ENCODE peak calls at places on chromosomes 3 and 15, in seven cellular contexts. F is uterus; C is upper lobe of right lung; V is naive thymus-derived CD4-positive, alpha-beta T cell; S is Panc1; X is suprapubic skin; D is CD4-positive, CD25-positive, alpha-beta regulatory T cell. K is an unnamed sample. For H3K4me1, the result is how much of the 10 kb centered on the place peaks cover.

GRCh38 chr3:165883866-165884478 is 46.7 kb upstream of the BCHE start:
- DNase-seq in C (no peak), D (no peak), V (no peak), F (no peak), X (no peak), S (no peak), K (no peak)

GRCh38 chr3:138879541-138880380 is 45.0 kb upstream of the PIK3CB start:
- DNase-seq in X (no peak), C (no peak), D (no peak), V (no peak), F (no peak), S (no peak), K (no peak)

GRCh38 chr15:100093211-100094126 is 248.3 kb downstream of the ADAMTS17 start:
- DNase-seq in F (no peak), V (no peak), X (no peak), S (no peak), D (no peak), C (no peak), K (no peak)

GRCh38 chr3:126546013-126546412 is 12.7 kb downstream of the C3orf22 start:
- DNase-seq in S (no peak), D (no peak), F (no peak), V (no peak), C (peak), X (peak), K (no peak)

GRCh38 chr15:33913459-33913858 is 54.8 kb upstream of the CHRM5 start:
- DNase-seq in D (no peak), C (no peak), X (no peak), S (no peak), F (no peak), V (no peak), K (no peak)

GRCh38 chr3:156605686-156606605 is 51.0 kb upstream of the SSR3 start:
- DNase-seq in X (no peak), S (no peak), V (no peak), D (peak), F (peak), C (peak), K (peak)

GRCh38 chr3:139629033-139629432 is 48.7 kb downstream of the NMNAT3 start:
- DNase-seq in S (no peak), F (no peak), V (no peak), C (no peak), D (peak), X (no peak), K (no peak)

GRCh38 chr15:82183121-82184031 is 79.2 kb downstream of the EFL1 start:
- DNase-seq in F (no peak), X (no peak), D (no peak), C (no peak), V (no peak), S (no peak), K (no peak)

GRCh38 chr15:85031944-85032587 is 50.4 kb downstream of the PDE8A start:
- DNase-seq in D (peak), S (no peak), V (no peak), X (no peak), C (no peak), F (no peak), K (no peak)

GRCh38 chr3:157170861-157171260 is 10.9 kb upstream of the CCNL1 start:
- DNase-seq in S (no peak), C (no peak), V (no peak), F (no peak), X (no peak), D (no peak), K (no peak)

GRCh38 chr3:170745211-170745718 is 124.7 kb downstream of the RPL22L1 start:
- DNase-seq in C (no peak), S (no peak), X (no peak), F (no peak), D (no peak), V (no peak), K (no peak)

GRCh38 chr3:182683335-182684257 is 109.7 kb upstream of the ATP11B start:
- DNase-seq in S (peak), V (peak), X (no peak), C (no peak), F (peak), D (peak), K (no peak)

GRCh38 chr3:184337315-184337714 is at the start of gene FAM131A:
- DNase-seq in F (peak), D (no peak), S (no peak), X (no peak), V (no peak), C (no peak), K (peak)

GRCh38 chr3:72797773-72798543 is 50.3 kb downstream of the SHQ1 start:
- DNase-seq in D (no peak), X (no peak), S (no peak), C (no peak), F (no peak), V (no peak), K (peak)

GRCh38 chr3:81898336-81898735 is 136.9 kb upstream of the GBE1 start:
- DNase-seq in S (no peak), V (no peak), X (no peak), D (no peak), C (no peak), F (no peak), K (no peak)

GRCh38 chr15:85642693-85643058 is 152.0 kb downstream of the KLHL25 start:
- DNase-seq in X (no peak), F (peak), C (no peak), S (no peak), D (no peak), V (no peak), K (peak)

GRCh38 chr3:172766718-172767405 is 16.3 kb downstream of the ECT2 start:
- DNase-seq in C (no peak), X (no peak), V (no peak), D (no peak), S (no peak), F (no peak), K (no peak)

GRCh38 chr3:194166682-194167479 is 30.9 kb downstream of the HES1 start:
- DNase-seq in D (no peak), V (no peak), F (peak), S (no peak), X (no peak), C (no peak), K (peak)

GRCh38 chr3:64388886-64389285 is 163.6 kb upstream of the PRICKLE2 start:
- DNase-seq in C (no peak), F (no peak), D (no peak), X (no peak), V (no peak), S (no peak), K (no peak)

GRCh38 chr15:59258317-59258716 is 51.7 kb downstream of the LDHAL6B start:
- DNase-seq in V (no peak), F (no peak), D (no peak), C (no peak), S (no peak), X (no peak), K (no peak)
- H3K4me1 ChIP-seq in V (under half), F (under half), D (under half), C (under half), S (under half), X (under half), K (under half)

DNA sequence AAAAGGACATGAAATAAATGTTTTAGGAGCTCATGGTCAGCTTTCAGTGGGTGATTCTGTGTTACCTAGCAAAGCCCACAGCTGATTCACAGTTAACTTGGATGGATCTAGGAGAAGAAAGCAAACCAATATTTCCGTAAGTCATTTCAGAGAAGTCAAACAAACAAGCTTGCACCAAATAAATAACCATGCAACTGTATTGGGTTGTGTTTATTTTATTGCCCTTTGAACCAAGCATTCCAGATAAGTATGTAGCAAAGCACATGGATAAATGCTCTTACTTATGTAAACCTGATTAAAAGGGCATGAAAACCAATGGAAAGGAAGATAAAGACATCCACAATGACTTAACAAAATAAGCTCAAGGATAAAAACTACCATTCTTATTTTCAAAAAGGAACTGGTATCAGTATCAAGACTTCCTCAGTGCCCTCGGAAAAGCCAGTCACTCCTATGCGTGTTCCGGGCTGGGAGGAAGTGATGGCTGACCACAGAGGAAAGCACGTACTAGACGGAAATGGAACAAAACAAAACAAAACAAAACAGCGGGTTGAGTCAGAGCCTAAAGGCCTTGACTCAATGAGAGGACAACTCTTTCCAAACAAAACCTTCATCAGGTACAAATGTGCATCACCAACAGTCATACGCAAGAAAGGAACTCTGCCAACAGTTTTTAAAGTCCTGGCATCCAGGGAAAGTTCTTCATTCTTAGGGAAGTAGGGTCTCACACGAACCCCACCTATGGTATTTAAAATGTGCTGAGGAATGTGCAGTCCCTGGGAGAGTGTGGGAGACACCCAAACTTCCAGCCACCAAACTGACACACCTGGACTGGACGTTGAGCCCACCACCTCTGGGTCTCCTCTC is 103.3 kb downstream of the SNRK start:
- DNase-seq in D (peak), V (peak), X (no peak), S (peak), F (peak), C (no peak), K (no peak)
- H3K27ac ChIP-seq in D (peak), V (peak), X (peak), S (no peak), F (peak), C (peak), K (peak)

DNA sequence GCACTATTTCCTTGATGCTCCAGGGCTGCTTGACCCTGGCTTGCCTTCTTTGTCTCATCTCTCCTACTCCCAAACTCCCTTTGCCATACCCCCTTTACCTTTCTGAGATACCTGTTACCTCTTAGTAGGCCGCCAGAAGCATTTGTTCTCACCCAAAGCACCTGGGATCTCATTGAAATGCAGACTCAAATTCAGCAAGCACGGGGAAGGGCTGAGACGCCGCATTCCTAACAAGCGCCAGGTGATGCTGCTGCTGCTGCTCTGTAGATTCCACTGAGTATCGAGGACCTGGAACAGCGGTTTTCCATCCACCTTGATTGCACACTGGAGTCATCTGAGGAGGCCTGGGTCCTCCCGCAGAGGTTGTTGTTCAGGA is 91.8 kb downstream of the TMEM266 start:
- DNase-seq in V (no peak), S (no peak), D (no peak), X (no peak), C (no peak), F (no peak), K (no peak)
- H3K4me1 ChIP-seq in V (under half), S (under half), D (under half), X (under half), C (under half), F (under half), K (under half)

DNA sequence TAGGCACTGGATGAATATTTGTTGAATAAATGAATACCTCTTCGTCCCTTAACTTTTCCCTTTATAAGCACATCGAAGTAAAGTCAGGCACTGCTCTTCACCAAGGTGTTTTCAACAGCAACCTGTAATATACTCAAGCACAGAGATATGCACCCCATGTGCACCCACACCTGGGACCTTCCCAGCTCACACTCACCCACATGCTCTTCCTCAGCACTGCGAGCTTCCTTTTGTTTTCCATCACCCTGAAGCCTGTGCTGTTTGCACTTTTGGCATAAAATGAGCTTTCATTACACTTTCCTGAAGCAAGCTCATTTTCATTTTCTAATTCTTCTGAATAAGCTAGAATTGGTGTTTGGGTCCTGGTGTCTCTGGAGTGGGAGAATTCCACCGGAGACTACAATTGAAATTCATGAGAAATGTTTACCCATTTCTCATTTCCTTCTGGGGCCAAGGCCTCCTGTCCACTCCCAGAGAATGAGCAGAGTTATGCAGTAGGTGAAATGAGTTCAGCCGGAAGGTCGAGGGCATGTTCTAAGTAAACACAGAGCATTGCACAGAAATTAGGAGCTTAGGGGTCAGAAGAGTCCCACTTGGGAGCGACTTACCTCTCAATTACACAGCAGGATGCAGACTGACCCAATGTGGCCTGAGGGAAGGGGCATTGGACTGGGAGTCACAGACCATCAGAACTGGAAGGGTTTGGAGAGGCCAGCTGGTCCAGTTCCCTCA is 15.0 kb downstream of the MASP1 start:
- DNase-seq in X (no peak), D (no peak), V (no peak), C (no peak), S (no peak), F (no peak), K (no peak)
- H3K27ac ChIP-seq in X (no peak), D (no peak), V (no peak), C (no peak), S (no peak), F (no peak), K (no peak)

DNA sequence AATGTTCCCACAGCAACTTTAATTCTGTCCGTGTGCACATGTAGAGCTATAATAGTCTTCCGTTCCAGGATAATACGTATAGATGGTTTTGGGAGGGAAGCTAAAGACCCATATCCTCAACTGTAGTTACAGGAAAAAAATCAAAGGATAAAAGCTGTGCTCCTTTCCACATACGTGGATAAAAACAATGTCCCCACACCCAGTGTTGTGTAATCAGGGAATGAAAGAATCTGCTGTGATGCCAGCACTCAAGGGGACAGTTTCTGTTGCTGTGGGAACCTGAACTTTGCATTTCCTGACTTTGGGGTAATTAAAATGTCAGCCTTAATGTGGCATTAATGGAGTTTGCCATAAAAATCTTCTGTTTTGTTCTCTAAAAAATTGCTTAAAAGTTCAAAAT is 82.3 kb downstream of the TIGIT start:
- DNase-seq in V (no peak), X (no peak), C (no peak), F (peak), S (no peak), D (no peak), K (no peak)
- H3K4me1 ChIP-seq in V (under half), X (under half), C (under half), F (under half), S (under half), D (under half), K (under half)

GRCh38 chr3:114746502-114746901 is 400.6 kb downstream of the ZBTB20 start:
- DNase-seq in V (no peak), X (no peak), S (no peak), C (no peak), D (peak), F (no peak), K (no peak)
- H3K27ac ChIP-seq in V (no peak), X (peak), S (no peak), C (peak), D (no peak), F (peak), K (peak)

GRCh38 chr3:51966941-51967383 is 292 bp downstream of the PCBP4 start:
- DNase-seq in C (no peak), X (no peak), D (no peak), V (no peak), S (no peak), F (no peak), K (no peak)

GRCh38 chr3:51968175-51968681 is 974 bp upstream of the PCBP4 start:
- DNase-seq in X (no peak), D (no peak), S (no peak), C (no peak), F (peak), V (no peak), K (peak)

GRCh38 chr3:51968883-51969674 is 1.8 kb upstream of the PCBP4 start:
- DNase-seq in D (no peak), V (no peak), C (no peak), F (no peak), S (no peak), X (no peak), K (no peak)

GRCh38 chr3:51966486-51966885 is 768 bp downstream of the PCBP4 start:
- DNase-seq in D (no peak), F (no peak), C (no peak), V (no peak), S (no peak), X (no peak), K (no peak)

DNA sequence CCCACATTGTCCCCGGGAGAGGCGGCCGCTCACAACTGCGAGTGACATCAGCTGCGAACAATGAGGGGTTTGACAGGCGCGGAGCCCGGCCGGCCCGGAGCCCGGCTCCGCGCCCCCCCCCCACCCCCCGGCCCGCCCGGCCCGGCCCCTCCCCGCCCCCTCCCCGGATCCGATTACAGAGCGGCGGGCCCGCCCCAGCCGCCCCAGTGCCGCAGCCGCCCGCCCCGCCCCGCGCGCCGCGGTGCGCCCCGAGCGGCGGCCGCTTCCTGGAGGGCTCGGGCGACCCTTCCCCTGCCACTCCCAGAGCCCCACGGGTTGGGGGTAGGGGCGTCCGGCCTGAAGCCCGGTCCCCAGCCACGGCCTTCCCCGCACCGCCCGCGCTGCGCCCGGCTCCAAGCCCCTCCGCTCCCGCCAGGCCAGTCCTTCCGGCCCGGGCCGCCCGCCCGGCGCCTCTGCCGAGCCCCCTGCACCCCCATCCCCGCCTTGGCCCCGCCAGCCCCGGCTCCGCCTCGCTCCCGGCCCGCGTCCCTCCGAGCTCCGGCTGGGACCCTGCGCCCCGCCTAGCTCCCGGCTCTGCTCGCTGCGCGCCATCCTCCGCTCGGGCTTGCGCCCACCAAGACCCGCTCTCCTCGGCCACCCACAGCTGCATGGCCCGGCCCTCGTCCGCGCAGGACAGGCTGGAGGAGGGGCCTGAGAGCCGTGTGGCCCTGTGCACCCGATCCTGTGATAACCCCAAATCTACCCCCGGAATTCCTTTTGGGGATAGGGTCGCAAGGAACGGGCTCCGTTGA is at the start of gene PCBP4:
- DNase-seq in S (no peak), C (peak), V (no peak), X (no peak), D (peak), F (peak), K (peak)
- H3K4me1 ChIP-seq in S (under half), C (under half), V (under half), X (half or more), D (under half), F (under half), K (half or more)